ENCODE peak calls at places on chromosomes 5 and 9, in six cellular contexts. H, F, I, E, T and X are unnamed samples.

GRCh38 chr9:112065781-112066606 is 109.1 kb downstream of the SUSD1 start:
- DNase-seq in H (no peak), F (no peak), I (peak), E (peak), T (peak), X (peak)

GRCh38 chr9:12759767-12760166 is 15.1 kb upstream of the LURAP1L start:
- DNase-seq in H (no peak), F (no peak), I (no peak), E (no peak), T (no peak), X (no peak)

GRCh38 chr5:65982635-65983034 is 56.3 kb downstream of the ERBIN start:
- DNase-seq in H (no peak), F (no peak), I (no peak), E (no peak), T (no peak), X (no peak)

GRCh38 chr5:40210705-40211104 is 469.0 kb upstream of the PTGER4 start:
- DNase-seq in H (no peak), F (no peak), I (no peak), E (no peak), T (no peak), X (no peak)

GRCh38 chr5:96957125-96958041 is 21.5 kb downstream of the LNPEP start:
- DNase-seq in H (no peak), F (no peak), I (no peak), E (no peak), T (no peak), X (no peak)

GRCh38 chr5:111453290-111453689 is 59.0 kb downstream of the STARD4 start:
- DNase-seq in H (no peak), F (no peak), I (no peak), E (no peak), T (no peak), X (no peak)

GRCh38 chr5:151040211-151040747 is 19.9 kb downstream of the GPX3 start:
- DNase-seq in H (no peak), F (no peak), I (no peak), E (no peak), T (no peak), X (no peak)

GRCh38 chr9:86749530-86750275 is 197.6 kb downstream of the GAS1 start:
- DNase-seq in H (no peak), F (no peak), I (no peak), E (no peak), T (no peak), X (no peak)

GRCh38 chr9:113509463-113509862 is 45.9 kb downstream of the RGS3 start:
- DNase-seq in H (no peak), F (no peak), I (peak), E (peak), T (no peak), X (no peak)

GRCh38 chr5:112388739-112389138 is 30.3 kb downstream of the EPB41L4A start:
- DNase-seq in H (no peak), F (no peak), I (no peak), E (no peak), T (no peak), X (no peak)

GRCh38 chr5:80318212-80318611 is 1.6 kb upstream of the SPZ1 start:
- DNase-seq in H (no peak), F (no peak), I (no peak), E (no peak), T (no peak), X (no peak)

GRCh38 chr5:136192526-136193395 is at the start of gene SMIM32:
- DNase-seq in H (no peak), F (no peak), I (no peak), E (no peak), T (no peak), X (peak)

GRCh38 chr5:68544656-68545565 is 329.4 kb downstream of the PIK3R1 start:
- DNase-seq in H (no peak), F (no peak), I (no peak), E (peak), T (no peak), X (no peak)

GRCh38 chr9:20988061-20988460 is 43.4 kb downstream of the HACD4 start:
- DNase-seq in H (no peak), F (no peak), I (no peak), E (no peak), T (no peak), X (no peak)

GRCh38 chr5:55993628-55994501 is 898 bp downstream of the IL6ST start:
- DNase-seq in H (no peak), F (no peak), I (no peak), E (no peak), T (no peak), X (no peak)

GRCh38 chr5:32501071-32501470 is 56.5 kb upstream of the ZFR start:
- DNase-seq in H (no peak), F (no peak), I (no peak), E (no peak), T (no peak), X (no peak)

GRCh38 chr5:759781-760362 is 24.7 kb downstream of the ZDHHC11B start:
- DNase-seq in H (no peak), F (no peak), I (no peak), E (no peak), T (peak), X (no peak)

GRCh38 chr5:159208508-159209437 is 580 bp downstream of the RNF145 start:
- DNase-seq in H (no peak), F (no peak), I (no peak), E (no peak), T (peak), X (peak)

GRCh38 chr5:112649882-112650281 is 87.8 kb upstream of the APC start:
- DNase-seq in H (no peak), F (no peak), I (no peak), E (no peak), T (no peak), X (peak)

GRCh38 chr5:123371575-123372179 is 51.5 kb downstream of the CEP120 start:
- DNase-seq in H (no peak), F (no peak), I (no peak), E (no peak), T (peak), X (peak)

GRCh38 chr5:138725153-138725884 is 27.9 kb upstream of the CTNNA1 start:
- DNase-seq in H (no peak), F (no peak), I (peak), E (peak), T (peak), X (no peak)
- H3K4me3 ChIP-seq in H (no peak), F (no peak), I (no peak), E (no peak), T (no peak), X (no peak)

DNA sequence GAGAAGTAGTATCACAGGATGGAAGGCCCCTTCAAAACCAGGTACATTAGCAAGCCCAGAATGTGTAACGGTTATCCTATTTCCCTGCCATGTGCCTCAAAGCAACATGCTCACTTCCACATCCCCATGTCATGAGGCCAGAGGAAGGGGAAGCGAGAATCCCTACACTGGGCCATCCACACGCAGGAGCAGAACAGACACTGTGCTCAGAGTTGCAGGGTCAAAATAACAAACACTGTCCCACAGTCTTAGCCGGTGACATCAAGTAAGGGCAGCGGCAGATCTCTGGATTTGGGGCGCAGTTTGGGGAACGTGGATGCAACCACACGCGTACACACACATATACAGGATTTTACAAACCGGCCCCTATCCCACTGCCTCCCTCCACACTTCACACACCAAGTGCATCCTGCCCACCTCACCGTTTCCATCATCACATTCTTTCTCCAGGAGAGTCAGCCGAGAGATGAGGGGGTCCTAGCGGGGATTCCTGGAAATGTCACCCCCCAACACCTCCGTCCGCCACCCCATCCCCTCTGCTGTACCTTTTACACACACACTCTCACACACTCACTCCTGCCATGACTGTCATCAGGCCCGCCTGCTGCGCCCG is 774 bp downstream of the APBA1 start:
- DNase-seq in H (no peak), F (no peak), I (no peak), E (no peak), T (no peak), X (no peak)
- H3K4me3 ChIP-seq in H (peak), F (peak), I (peak), E (peak), T (peak), X (peak)

GRCh38 chr9:92654481-92655301 is 15.2 kb downstream of the IPPK start:
- DNase-seq in H (no peak), F (no peak), I (no peak), E (no peak), T (no peak), X (no peak)

GRCh38 chr9:92655896-92656536 is 13.9 kb downstream of the IPPK start:
- DNase-seq in H (no peak), F (no peak), I (no peak), E (no peak), T (no peak), X (no peak)

GRCh38 chr9:92657296-92658094 is 12.4 kb downstream of the IPPK start:
- DNase-seq in H (no peak), F (no peak), I (no peak), E (no peak), T (no peak), X (no peak)

GRCh38 chr9:92656537-92656925 is 13.4 kb downstream of the IPPK start:
- DNase-seq in H (no peak), F (no peak), I (no peak), E (no peak), T (no peak), X (no peak)

GRCh38 chr9:92655366-92655765 is 14.6 kb downstream of the IPPK start:
- DNase-seq in H (no peak), F (no peak), I (no peak), E (no peak), T (no peak), X (no peak)
- H3K4me3 ChIP-seq in H (no peak), F (no peak), I (no peak), E (no peak), T (no peak), X (no peak)

DNA sequence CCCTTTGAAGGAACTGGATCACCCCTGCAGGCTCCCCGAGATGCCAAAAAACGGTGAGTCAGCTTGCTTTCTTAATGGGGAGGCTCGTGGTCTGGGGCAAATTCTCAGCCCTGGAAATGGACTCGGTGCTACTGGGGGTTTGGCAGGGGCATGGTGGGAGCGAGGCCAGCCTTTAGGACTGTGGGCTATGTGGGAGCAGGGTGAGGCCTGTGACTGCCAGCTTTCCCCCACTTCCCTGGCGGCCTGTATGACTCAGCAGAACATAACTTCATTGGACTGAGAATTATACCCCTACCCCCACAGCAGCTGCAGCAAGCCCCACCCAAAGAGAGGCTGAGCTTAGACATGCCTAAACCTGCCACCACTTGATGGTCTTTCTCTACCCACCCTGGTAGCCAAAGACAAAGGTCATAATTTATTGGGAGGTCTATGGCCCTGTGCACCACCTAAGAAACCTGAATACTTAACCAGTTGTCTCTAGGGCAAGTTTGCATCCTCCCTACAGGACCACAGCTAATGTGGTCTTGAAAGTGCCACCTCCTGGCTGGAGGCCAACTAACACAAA is 325.3 kb downstream of the TLE1 start:
- DNase-seq in H (no peak), F (no peak), I (no peak), E (no peak), T (no peak), X (no peak)
- H3K4me3 ChIP-seq in H (no peak), F (no peak), I (no peak), E (no peak), T (no peak), X (no peak)

GRCh38 chr5:54522080-54522479 is 4.5 kb downstream of the SNX18 start:
- DNase-seq in H (no peak), F (no peak), I (no peak), E (no peak), T (no peak), X (no peak)
- H3K4me3 ChIP-seq in H (no peak), F (no peak), I (peak), E (peak), T (peak), X (no peak)

GRCh38 chr9:110257971-110258370 is 1.7 kb upstream of the TXN start:
- DNase-seq in H (no peak), F (no peak), I (no peak), E (no peak), T (no peak), X (no peak)
- H3K4me3 ChIP-seq in H (no peak), F (no peak), I (no peak), E (no peak), T (no peak), X (no peak)